ENCODE peak calls at places on chromosomes 1 and 21, in six cellular contexts. One of them, this sample, is unnamed.
A peak's percentile ranks its signal among the peaks of the same experiment; 100 is the strongest.

GRCh38 chr1:182248721-182249120 is 142.9 kb downstream of the GLUL start:
- DNase-seq in lung microvascular endothelial cell: no peak
- DNase-seq in D341Med: no peak
- DNase-seq in EH: no peak
- DNase-seq in substantia nigra: no peak
- DNase-seq in myocyte: no peak
- DNase-seq in this sample: no peak

GRCh38 chr1:234607091-234608025 is 2.6 kb downstream of the IRF2BP2 start:
- DNase-seq in myocyte: peak; percentile 72
- DNase-seq in D341Med: no peak
- DNase-seq in substantia nigra: peak; percentile 62
- DNase-seq in lung microvascular endothelial cell: peak; percentile 57
- DNase-seq in EH: peak; percentile 72
- DNase-seq in this sample: no peak

GRCh38 chr1:107141491-107142369 is 891 bp downstream of the NTNG1 start:
- DNase-seq in EH: peak; percentile 58
- DNase-seq in D341Med: peak; percentile 48
- DNase-seq in myocyte: peak; percentile 53
- DNase-seq in lung microvascular endothelial cell: peak; percentile 57
- DNase-seq in substantia nigra: peak; percentile 6
- DNase-seq in this sample: no peak

GRCh38 chr1:52306227-52307006 is 59.6 kb downstream of the CC2D1B start:
- DNase-seq in D341Med: no peak
- DNase-seq in EH: no peak
- DNase-seq in lung microvascular endothelial cell: no peak
- DNase-seq in myocyte: no peak
- DNase-seq in substantia nigra: no peak
- DNase-seq in this sample: no peak

GRCh38 chr21:35475006-35475405 is 425.9 kb upstream of the RUNX1 start:
- DNase-seq in EH: peak; percentile 84
- DNase-seq in substantia nigra: peak; percentile 15
- DNase-seq in lung microvascular endothelial cell: no peak
- DNase-seq in D341Med: no peak
- DNase-seq in myocyte: no peak
- DNase-seq in this sample: no peak

GRCh38 chr1:228107636-228108035 is 1.5 kb downstream of the MRPL55 start:
- DNase-seq in substantia nigra: no peak
- DNase-seq in myocyte: no peak
- DNase-seq in D341Med: peak; percentile 5
- DNase-seq in lung microvascular endothelial cell: no peak
- DNase-seq in EH: no peak
- DNase-seq in this sample: no peak

GRCh38 chr21:18493420-18493819 is 89.8 kb upstream of the TMPRSS15 start:
- DNase-seq in substantia nigra: no peak
- DNase-seq in lung microvascular endothelial cell: no peak
- DNase-seq in EH: no peak
- DNase-seq in D341Med: no peak
- DNase-seq in myocyte: peak; percentile 40
- DNase-seq in this sample: no peak

GRCh38 chr1:151570819-151571218 is 30.7 kb downstream of the TUFT1 start:
- DNase-seq in EH: no peak
- DNase-seq in substantia nigra: no peak
- DNase-seq in lung microvascular endothelial cell: no peak
- DNase-seq in D341Med: no peak
- DNase-seq in myocyte: no peak
- DNase-seq in this sample: no peak

GRCh38 chr1:11132571-11133293 is 33.1 kb upstream of the EXOSC10 start:
- DNase-seq in D341Med: peak; percentile 56
- DNase-seq in lung microvascular endothelial cell: no peak
- DNase-seq in substantia nigra: no peak
- DNase-seq in myocyte: no peak
- DNase-seq in EH: no peak
- DNase-seq in this sample: no peak

GRCh38 chr1:10714337-10715114 is 81.9 kb downstream of the CASZ1 start:
- DNase-seq in substantia nigra: no peak
- DNase-seq in D341Med: no peak
- DNase-seq in myocyte: no peak
- DNase-seq in lung microvascular endothelial cell: no peak
- DNase-seq in EH: no peak
- DNase-seq in this sample: peak; percentile 78

GRCh38 chr21:44272231-44272858 is 10.6 kb upstream of the DNMT3L start:
- DNase-seq in D341Med: no peak
- DNase-seq in substantia nigra: no peak
- DNase-seq in EH: no peak
- DNase-seq in myocyte: no peak
- DNase-seq in lung microvascular endothelial cell: no peak
- DNase-seq in this sample: no peak

GRCh38 chr1:233884461-233885151 is 19.9 kb upstream of the SLC35F3 start:
- DNase-seq in substantia nigra: no peak
- DNase-seq in myocyte: no peak
- DNase-seq in lung microvascular endothelial cell: no peak
- DNase-seq in EH: peak; percentile 27
- DNase-seq in D341Med: no peak
- DNase-seq in this sample: no peak

GRCh38 chr1:20981903-20982695 is 194.6 kb downstream of the EIF4G3 start:
- DNase-seq in EH: peak; percentile 70
- DNase-seq in D341Med: no peak
- DNase-seq in myocyte: peak; percentile 43
- DNase-seq in substantia nigra: no peak
- DNase-seq in lung microvascular endothelial cell: peak; percentile 40
- DNase-seq in this sample: no peak

GRCh38 chr1:15386128-15386824 is 23.4 kb upstream of the EFHD2 start:
- DNase-seq in substantia nigra: peak; percentile 58
- DNase-seq in lung microvascular endothelial cell: no peak
- DNase-seq in EH: peak; percentile 15
- DNase-seq in D341Med: no peak
- DNase-seq in myocyte: no peak
- DNase-seq in this sample: no peak

GRCh38 chr1:235635938-235636663 is 13.5 kb downstream of the GNG4 start:
- DNase-seq in D341Med: no peak
- DNase-seq in EH: no peak
- DNase-seq in lung microvascular endothelial cell: no peak
- DNase-seq in substantia nigra: no peak
- DNase-seq in myocyte: no peak
- DNase-seq in this sample: no peak